ENCODE peak calls at places on chromosomes 5 and 9, in four cellular contexts. Z, R, Q and V are unnamed samples.

GRCh38 chr5:93433422-93433821 is 147.6 kb downstream of the NR2F1-AS1 start:
- DNase-seq in Z (no peak), R (peak), Q (no peak), V (no peak)

GRCh38 chr9:21761309-21761901 is 41.0 kb upstream of the MTAP start:
- DNase-seq in Z (no peak), R (no peak), Q (peak), V (no peak)

GRCh38 chr9:112175796-112176315 is 759 bp upstream of the SUSD1 start:
- DNase-seq in Z (no peak), R (no peak), Q (no peak), V (no peak)

GRCh38 chr5:3997670-3998069 is 402.0 kb downstream of the IRX1 start:
- DNase-seq in Z (no peak), R (no peak), Q (no peak), V (no peak)

GRCh38 chr5:164188733-164189148 is 683.3 kb downstream of the MAT2B start:
- DNase-seq in Z (no peak), R (no peak), Q (no peak), V (peak)

GRCh38 chr9:21708225-21708624 is 94.2 kb upstream of the MTAP start:
- DNase-seq in Z (no peak), R (no peak), Q (no peak), V (no peak)

GRCh38 chr5:163503106-163504090 is 2.0 kb upstream of the MAT2B start:
- DNase-seq in Z (peak), R (peak), Q (peak), V (peak)

GRCh38 chr5:73415171-73415570 is 33.4 kb downstream of the FOXD1 start:
- DNase-seq in Z (no peak), R (no peak), Q (no peak), V (no peak)

GRCh38 chr9:133629221-133630110 is 6.7 kb upstream of the DBH start:
- DNase-seq in Z (no peak), R (no peak), Q (no peak), V (no peak)

GRCh38 chr9:36191290-36191645 is 547 bp downstream of the CLTA start:
- DNase-seq in Z (no peak), R (no peak), Q (no peak), V (peak)

GRCh38 chr9:95570150-95570549 is 53.4 kb upstream of the PTCH1 start:
- DNase-seq in Z (no peak), R (peak), Q (no peak), V (peak)

GRCh38 chr5:94994465-94994996 is 290.4 kb downstream of the MCTP1 start:
- DNase-seq in Z (no peak), R (no peak), Q (no peak), V (no peak)

GRCh38 chr9:86082870-86083269 is 16.5 kb downstream of the GOLM1 start:
- DNase-seq in Z (no peak), R (no peak), Q (no peak), V (no peak)

GRCh38 chr9:116030532-116030931 is 123.1 kb upstream of the PAPPA start:
- DNase-seq in Z (no peak), R (peak), Q (no peak), V (no peak)

GRCh38 chr5:157516626-157517325 is 56.8 kb downstream of the NIPAL4 start:
- DNase-seq in Z (no peak), R (peak), Q (no peak), V (no peak)

GRCh38 chr5:113749334-113749733 is 235.8 kb downstream of the YTHDC2 start:
- DNase-seq in Z (no peak), R (no peak), Q (no peak), V (no peak)

GRCh38 chr5:1161108-1161831 is 40.1 kb upstream of the SLC6A19 start:
- DNase-seq in Z (no peak), R (no peak), Q (no peak), V (no peak)

GRCh38 chr5:140926211-140926902 is at the start of gene PCDHAC1:
- DNase-seq in Z (peak), R (no peak), Q (no peak), V (peak)

GRCh38 chr5:167512111-167512510 is 779.3 kb upstream of the WWC1 start:
- DNase-seq in Z (no peak), R (no peak), Q (no peak), V (no peak)

GRCh38 chr9:30714389-30714788 is 1670.1 kb upstream of the ACO1 start:
- DNase-seq in Z (no peak), R (no peak), Q (no peak), V (no peak)

GRCh38 chr9:35424356-35425352 is 65.3 kb upstream of the RUSC2 start:
- DNase-seq in Z (no peak), R (no peak), Q (no peak), V (no peak)

GRCh38 chr9:80020530-80020929 is 448.8 kb downstream of the TLE4 start:
- DNase-seq in Z (no peak), R (no peak), Q (no peak), V (no peak)

GRCh38 chr5:54081415-54081814 is 229.0 kb downstream of the ARL15 start:
- DNase-seq in Z (no peak), R (no peak), Q (no peak), V (no peak)

GRCh38 chr5:16931334-16932110 is 4.6 kb downstream of the MYO10 start:
- DNase-seq in Z (no peak), R (no peak), Q (no peak), V (peak)

GRCh38 chr5:163867738-163868137 is 362.3 kb downstream of the MAT2B start:
- DNase-seq in Z (no peak), R (peak), Q (no peak), V (peak)

GRCh38 chr9:720239-720881 is 121.1 kb upstream of the DMRT1 start:
- DNase-seq in Z (no peak), R (no peak), Q (no peak), V (no peak)

GRCh38 chr5:171355302-171355724 is 32.3 kb upstream of the NPM1 start:
- DNase-seq in Z (no peak), R (no peak), Q (peak), V (no peak)
- H3K4me2 ChIP-seq in Z (no peak), R (no peak), Q (peak), V (no peak)

DNA sequence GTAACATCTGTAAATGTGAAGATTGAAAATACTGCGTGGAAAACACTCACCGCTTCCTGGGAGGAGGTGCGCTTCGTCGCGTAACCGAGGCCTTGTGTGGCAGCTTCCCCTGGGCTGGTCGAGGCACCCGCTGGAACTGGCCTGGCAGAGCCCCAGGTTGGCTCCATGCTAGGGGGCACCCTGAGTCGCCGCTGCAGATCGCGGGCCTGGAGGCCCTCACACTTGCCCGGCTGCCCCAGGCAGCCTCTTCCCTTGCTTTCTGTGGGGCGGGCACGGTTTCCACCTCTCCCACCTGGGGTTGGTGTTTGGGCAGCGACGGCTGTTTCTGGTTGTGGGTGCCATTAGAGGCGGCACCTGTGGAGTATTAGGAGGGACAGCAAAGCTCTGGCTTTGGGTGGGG is 852 bp downstream of the ZNF354C start:
- DNase-seq in Z (no peak), R (no peak), Q (no peak), V (no peak)
- TF ChIP-seq FOS in Z (no peak), R (no peak), Q (no peak), V (no peak)

GRCh38 chr9:83220737-83221136 is 157.8 kb upstream of the RASEF start:
- DNase-seq in Z (no peak), R (peak), Q (peak), V (peak)
- H3K4me2 ChIP-seq in Z (no peak), R (no peak), Q (no peak), V (peak)

DNA sequence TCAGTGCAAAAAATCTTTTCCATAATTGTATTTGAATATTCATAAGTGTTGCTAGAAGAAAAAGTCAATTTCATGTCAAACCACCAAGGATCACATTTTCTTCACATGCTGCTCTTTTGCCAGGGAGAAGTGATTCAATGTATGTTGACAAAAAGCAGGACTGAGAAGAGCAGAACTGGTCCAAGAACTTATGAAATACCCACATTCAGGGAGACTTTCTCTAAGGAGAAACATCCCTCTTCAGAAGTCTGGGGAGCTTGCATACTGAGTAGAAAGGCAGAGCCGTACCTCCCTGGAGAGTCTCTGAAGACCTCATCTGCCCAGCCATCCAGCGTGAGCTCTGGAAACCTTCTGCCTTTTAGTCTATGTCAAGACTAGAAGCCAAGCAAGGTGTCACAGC is 6.6 kb upstream of the NXNL2 start:
- DNase-seq in Z (no peak), R (peak), Q (no peak), V (no peak)
- TF ChIP-seq FOS in Z (no peak), R (no peak), Q (no peak), V (no peak)

DNA sequence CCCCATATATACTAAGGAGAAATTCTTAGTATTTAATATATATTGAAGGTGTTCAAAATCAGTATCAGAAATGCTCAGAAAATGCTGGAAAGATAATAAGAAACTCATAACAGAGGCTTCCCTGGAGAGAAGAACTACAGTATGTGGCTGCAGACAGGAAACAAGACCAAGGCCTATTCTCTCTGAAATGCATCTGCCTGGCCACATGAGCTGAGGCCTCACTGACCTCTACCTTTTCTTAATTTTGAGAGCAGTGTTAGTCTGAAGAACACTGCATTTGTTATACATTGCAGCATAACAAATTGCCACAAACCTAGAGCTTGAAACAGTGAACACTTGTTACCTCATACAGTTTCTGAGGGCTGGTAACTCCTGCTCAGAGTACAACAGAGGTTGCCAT is 133.4 kb upstream of the SPEF2 start:
- DNase-seq in Z (no peak), R (no peak), Q (no peak), V (no peak)
- H3K4me2 ChIP-seq in Z (no peak), R (no peak), Q (no peak), V (no peak)

DNA sequence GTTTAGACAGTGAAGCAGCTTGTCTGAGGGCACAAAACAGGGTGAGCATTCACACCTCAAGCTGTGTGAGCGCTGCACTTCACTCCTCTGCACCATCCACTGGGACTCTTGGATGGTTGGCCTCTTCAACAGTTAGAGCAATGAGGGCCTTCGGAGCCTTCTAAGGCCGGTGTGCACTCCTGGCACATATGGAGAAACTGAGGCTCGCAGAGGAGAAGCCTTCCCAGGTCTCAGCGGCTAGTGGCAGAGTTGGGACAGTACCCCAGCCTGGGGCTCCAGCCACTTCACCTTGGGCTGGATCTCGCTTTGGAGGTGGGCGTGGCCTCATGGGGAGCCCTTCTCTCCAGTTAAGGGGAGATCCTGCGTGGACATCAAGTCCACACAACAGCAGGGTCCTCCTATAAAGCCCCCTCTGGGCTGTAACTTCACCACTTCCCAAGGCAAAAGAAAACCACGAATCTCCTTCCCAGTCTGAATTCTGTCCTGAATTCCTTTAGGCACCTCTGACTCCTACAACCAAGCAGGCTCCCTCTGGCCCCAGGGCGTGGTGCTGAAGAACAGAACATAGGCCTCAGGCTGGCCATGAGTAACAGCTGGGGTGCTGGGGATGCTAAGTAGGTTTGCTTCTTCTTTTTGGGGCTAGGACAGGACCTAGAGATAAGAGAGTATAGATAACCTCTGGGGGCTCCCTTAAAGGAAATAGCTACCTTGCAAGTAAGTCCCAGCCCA is 30.5 kb upstream of the CSF1R start:
- DNase-seq in Z (peak), R (peak), Q (no peak), V (no peak)
- TF ChIP-seq FOS in Z (no peak), R (no peak), Q (no peak), V (no peak)

GRCh38 chr5:159444441-159445082 is 114.3 kb upstream of the IL12B start:
- DNase-seq in Z (peak), R (peak), Q (no peak), V (peak)
- H3K4me2 ChIP-seq in Z (no peak), R (no peak), Q (no peak), V (no peak)

GRCh38 chr9:89359636-89360315 is 41.5 kb downstream of the SECISBP2 start:
- DNase-seq in Z (no peak), R (peak), Q (no peak), V (peak)
- TF ChIP-seq FOS in Z (no peak), R (no peak), Q (no peak), V (no peak)

DNA sequence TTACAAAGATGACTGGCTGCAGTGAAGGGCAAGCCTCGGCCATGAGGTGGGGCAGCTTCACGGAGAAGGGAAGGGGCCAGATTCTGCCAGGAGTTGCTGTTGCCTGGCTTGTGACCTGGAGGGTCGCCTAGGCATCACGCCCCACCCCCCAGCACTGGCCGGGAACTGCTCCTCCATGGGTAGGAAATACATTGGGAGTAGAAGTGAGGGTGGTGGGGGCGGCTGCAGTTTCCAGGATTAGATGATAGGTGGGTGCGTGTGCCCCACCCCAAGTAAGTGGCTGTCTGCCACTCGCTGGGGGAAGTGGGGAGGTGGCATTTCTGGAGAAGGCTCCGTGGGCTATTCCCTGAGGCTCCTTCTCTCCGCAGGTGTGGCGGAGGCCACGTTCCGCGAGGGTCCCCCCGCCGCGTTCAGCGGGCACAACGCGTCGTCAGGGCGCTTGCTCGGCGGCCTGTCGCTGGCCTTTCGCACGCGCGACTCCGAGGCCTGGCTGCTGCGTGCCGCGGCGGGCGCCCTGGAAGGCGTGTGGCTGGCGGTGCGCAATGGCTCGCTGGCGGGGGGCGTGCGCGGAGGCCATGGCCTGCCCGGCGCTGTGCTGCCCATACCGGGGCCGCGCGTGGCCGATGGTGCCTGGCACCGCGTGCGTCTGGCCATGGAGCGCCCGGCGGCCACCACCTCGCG is 16.9 kb downstream of the CRB2 start:
- DNase-seq in Z (no peak), R (no peak), Q (no peak), V (no peak)
- H3K4me2 ChIP-seq in Z (no peak), R (no peak), Q (no peak), V (no peak)

DNA sequence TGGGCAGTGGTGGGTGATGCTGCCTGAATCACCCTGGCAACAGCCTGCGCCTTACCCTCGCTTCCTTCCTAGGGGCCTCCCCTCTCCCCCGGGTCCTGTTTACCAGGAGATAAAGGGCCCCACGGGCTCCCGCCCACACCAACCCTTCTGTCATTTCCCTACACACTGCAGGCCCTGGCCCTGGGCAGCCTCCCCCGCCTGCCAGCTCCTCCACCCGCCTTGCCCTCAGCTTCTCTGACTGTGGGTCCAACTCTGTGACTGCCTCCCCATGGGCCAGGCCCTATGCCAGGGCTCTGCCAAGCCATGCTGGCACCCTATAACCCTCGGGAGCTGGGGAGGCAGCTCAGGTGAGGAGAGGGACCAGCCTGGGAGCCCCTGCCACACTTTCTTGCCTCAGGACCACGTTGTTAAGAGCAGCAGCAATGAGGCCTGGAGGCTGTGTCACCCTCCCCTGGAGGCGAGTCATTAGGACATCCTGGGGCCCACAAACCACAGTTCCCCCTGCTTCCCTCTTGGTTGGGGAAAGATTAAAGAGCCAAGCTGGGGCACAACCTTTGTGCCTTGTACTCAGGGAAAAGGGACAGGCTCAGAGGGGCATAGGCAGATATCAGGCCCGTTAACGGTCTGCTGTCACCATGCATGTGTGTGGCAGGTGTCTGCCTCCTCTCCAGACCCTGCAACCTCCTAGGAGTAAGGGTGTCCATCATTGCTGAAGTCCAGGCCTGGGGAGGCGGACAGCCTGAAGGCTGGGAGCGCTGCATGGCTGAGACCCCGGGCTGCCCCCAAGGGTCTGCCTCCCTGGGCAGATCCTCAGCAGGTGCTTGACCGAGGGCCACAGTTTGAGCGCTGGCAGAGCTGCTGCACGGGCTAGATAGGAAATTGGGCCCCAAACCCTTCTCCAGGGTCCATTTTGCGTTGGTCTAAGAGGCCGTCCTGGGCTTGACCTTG is 2.7 kb downstream of the MGAT4B start:
- DNase-seq in Z (peak), R (peak), Q (no peak), V (peak)
- TF ChIP-seq FOS in Z (no peak), R (no peak), Q (no peak), V (peak)